ENCODE peak calls at places on chromosomes 1 and 21, in ten cellular contexts. One of them, this sample, is unnamed. For H3K4me1, the result is how much of the 10 kb centered on the place peaks cover.

GRCh38 chr1:35691080-35691479 is 27.6 kb downstream of the C1orf216 start:
- DNase-seq in ovary: no peak
- DNase-seq in tibial artery: no peak
- DNase-seq in lower lobe of right lung: no peak
- DNase-seq in IMR-90: no peak
- DNase-seq in left ventricle myocardium inferior: no peak
- DNase-seq in tibial nerve: no peak
- DNase-seq in PC-3: no peak
- DNase-seq in K562: no peak
- DNase-seq in body of pancreas: no peak
- DNase-seq in this sample: no peak

GRCh38 chr1:62025154-62025553 is 169.5 kb upstream of the L1TD1 start:
- DNase-seq in ovary: no peak
- DNase-seq in tibial artery: no peak
- DNase-seq in lower lobe of right lung: no peak
- DNase-seq in IMR-90: no peak
- DNase-seq in left ventricle myocardium inferior: no peak
- DNase-seq in tibial nerve: no peak
- DNase-seq in PC-3: no peak
- DNase-seq in K562: no peak
- DNase-seq in body of pancreas: no peak
- DNase-seq in this sample: no peak

GRCh38 chr1:62024690-62025089 is 170.0 kb upstream of the L1TD1 start:
- DNase-seq in ovary: no peak
- DNase-seq in tibial artery: no peak
- DNase-seq in lower lobe of right lung: no peak
- DNase-seq in IMR-90: no peak
- DNase-seq in left ventricle myocardium inferior: no peak
- DNase-seq in tibial nerve: no peak
- DNase-seq in PC-3: no peak
- DNase-seq in K562: no peak
- DNase-seq in body of pancreas: no peak
- DNase-seq in this sample: no peak

GRCh38 chr1:16888806-16889178 is 7.0 kb upstream of the RNU1-2 start:
- DNase-seq in ovary: no peak
- DNase-seq in tibial artery: peak
- DNase-seq in lower lobe of right lung: no peak
- DNase-seq in IMR-90: no peak
- DNase-seq in left ventricle myocardium inferior: no peak
- DNase-seq in tibial nerve: no peak
- DNase-seq in PC-3: no peak
- DNase-seq in K562: no peak
- DNase-seq in body of pancreas: peak
- DNase-seq in this sample: peak

GRCh38 chr1:73162576-73162975 is 880.2 kb upstream of the NEGR1 start:
- DNase-seq in ovary: no peak
- DNase-seq in tibial artery: no peak
- DNase-seq in lower lobe of right lung: no peak
- DNase-seq in IMR-90: no peak
- DNase-seq in left ventricle myocardium inferior: no peak
- DNase-seq in tibial nerve: no peak
- DNase-seq in PC-3: no peak
- DNase-seq in K562: no peak
- DNase-seq in body of pancreas: no peak
- DNase-seq in this sample: no peak

GRCh38 chr21:36654341-36654740 is 44.6 kb upstream of the SIM2 start:
- DNase-seq in ovary: no peak
- DNase-seq in tibial artery: no peak
- DNase-seq in lower lobe of right lung: no peak
- DNase-seq in IMR-90: no peak
- DNase-seq in left ventricle myocardium inferior: no peak
- DNase-seq in tibial nerve: no peak
- DNase-seq in PC-3: no peak
- DNase-seq in K562: no peak
- DNase-seq in body of pancreas: no peak
- DNase-seq in this sample: no peak

GRCh38 chr1:117586747-117587478 is 18.9 kb upstream of the TENT5C start:
- DNase-seq in ovary: no peak
- DNase-seq in tibial artery: no peak
- DNase-seq in lower lobe of right lung: no peak
- DNase-seq in IMR-90: no peak
- DNase-seq in left ventricle myocardium inferior: no peak
- DNase-seq in tibial nerve: no peak
- DNase-seq in PC-3: no peak
- DNase-seq in K562: no peak
- DNase-seq in body of pancreas: no peak
- DNase-seq in this sample: no peak

GRCh38 chr1:161198206-161198876 is 513 bp downstream of the ADAMTS4 start:
- DNase-seq in ovary: peak
- DNase-seq in tibial artery: no peak
- DNase-seq in lower lobe of right lung: no peak
- DNase-seq in IMR-90: no peak
- DNase-seq in left ventricle myocardium inferior: peak
- DNase-seq in tibial nerve: no peak
- DNase-seq in PC-3: peak
- DNase-seq in K562: no peak
- DNase-seq in body of pancreas: no peak
- DNase-seq in this sample: no peak

GRCh38 chr1:192587386-192588276 is 12.1 kb downstream of the RGS1 start:
- DNase-seq in ovary: no peak
- DNase-seq in tibial artery: no peak
- DNase-seq in lower lobe of right lung: no peak
- DNase-seq in IMR-90: no peak
- DNase-seq in left ventricle myocardium inferior: no peak
- DNase-seq in tibial nerve: no peak
- DNase-seq in PC-3: no peak
- DNase-seq in K562: no peak
- DNase-seq in body of pancreas: no peak
- DNase-seq in this sample: no peak

GRCh38 chr1:245046310-245046709 is 108.5 kb upstream of the KIF26B start:
- DNase-seq in ovary: no peak
- DNase-seq in tibial artery: no peak
- DNase-seq in lower lobe of right lung: no peak
- DNase-seq in IMR-90: no peak
- DNase-seq in left ventricle myocardium inferior: no peak
- DNase-seq in tibial nerve: no peak
- DNase-seq in PC-3: no peak
- DNase-seq in K562: no peak
- DNase-seq in body of pancreas: peak
- DNase-seq in this sample: no peak

GRCh38 chr1:236284291-236284711 is 2.5 kb upstream of the ERO1B start:
- DNase-seq in ovary: no peak
- DNase-seq in tibial artery: no peak
- DNase-seq in lower lobe of right lung: no peak
- DNase-seq in IMR-90: no peak
- DNase-seq in left ventricle myocardium inferior: no peak
- DNase-seq in tibial nerve: no peak
- DNase-seq in PC-3: no peak
- DNase-seq in K562: no peak
- DNase-seq in body of pancreas: no peak
- DNase-seq in this sample: no peak

GRCh38 chr1:71733121-71733520 is 549.2 kb downstream of the NEGR1 start:
- DNase-seq in ovary: no peak
- DNase-seq in tibial artery: no peak
- DNase-seq in lower lobe of right lung: no peak
- DNase-seq in IMR-90: no peak
- DNase-seq in left ventricle myocardium inferior: no peak
- DNase-seq in tibial nerve: no peak
- DNase-seq in PC-3: no peak
- DNase-seq in K562: no peak
- DNase-seq in body of pancreas: no peak
- DNase-seq in this sample: no peak

GRCh38 chr1:228285661-228286504 is 78.0 kb downstream of the OBSCN start:
- DNase-seq in ovary: peak
- DNase-seq in tibial artery: no peak
- DNase-seq in lower lobe of right lung: peak
- DNase-seq in IMR-90: no peak
- DNase-seq in left ventricle myocardium inferior: no peak
- DNase-seq in tibial nerve: no peak
- DNase-seq in PC-3: no peak
- DNase-seq in K562: no peak
- DNase-seq in body of pancreas: peak
- DNase-seq in this sample: peak

GRCh38 chr1:154190550-154190949 is 1.4 kb downstream of the TPM3 start:
- DNase-seq in ovary: no peak
- DNase-seq in tibial artery: no peak
- DNase-seq in lower lobe of right lung: no peak
- DNase-seq in IMR-90: peak
- DNase-seq in left ventricle myocardium inferior: no peak
- DNase-seq in tibial nerve: no peak
- DNase-seq in PC-3: peak
- DNase-seq in K562: no peak
- DNase-seq in body of pancreas: no peak
- DNase-seq in this sample: no peak

GRCh38 chr1:185111873-185112272 is 44.9 kb downstream of the TRMT1L start:
- DNase-seq in ovary: no peak
- DNase-seq in tibial artery: no peak
- DNase-seq in lower lobe of right lung: no peak
- DNase-seq in IMR-90: no peak
- DNase-seq in left ventricle myocardium inferior: no peak
- DNase-seq in tibial nerve: no peak
- DNase-seq in PC-3: no peak
- DNase-seq in K562: no peak
- DNase-seq in body of pancreas: no peak
- DNase-seq in this sample: no peak

GRCh38 chr1:34176830-34177613 is at the start of gene C1orf94:
- DNase-seq in ovary: no peak
- DNase-seq in tibial artery: no peak
- DNase-seq in lower lobe of right lung: no peak
- DNase-seq in IMR-90: no peak
- DNase-seq in left ventricle myocardium inferior: no peak
- DNase-seq in tibial nerve: no peak
- DNase-seq in PC-3: no peak
- DNase-seq in K562: no peak
- DNase-seq in body of pancreas: no peak
- DNase-seq in this sample: no peak

GRCh38 chr21:37364722-37365121 is 1.9 kb upstream of the DYRK1A start:
- DNase-seq in ovary: no peak
- DNase-seq in tibial artery: no peak
- DNase-seq in lower lobe of right lung: no peak
- DNase-seq in IMR-90: no peak
- DNase-seq in left ventricle myocardium inferior: no peak
- DNase-seq in tibial nerve: no peak
- DNase-seq in PC-3: no peak
- DNase-seq in K562: no peak
- DNase-seq in body of pancreas: no peak
- DNase-seq in this sample: peak

GRCh38 chr21:27831821-27832569 is 865.1 kb upstream of the ADAMTS5 start:
- DNase-seq in ovary: no peak
- DNase-seq in tibial artery: no peak
- DNase-seq in lower lobe of right lung: no peak
- DNase-seq in IMR-90: peak
- DNase-seq in left ventricle myocardium inferior: no peak
- DNase-seq in tibial nerve: no peak
- DNase-seq in PC-3: no peak
- DNase-seq in K562: no peak
- DNase-seq in body of pancreas: no peak
- DNase-seq in this sample: no peak

GRCh38 chr1:39129514-39129913 is 75.0 kb upstream of the MACF1 start:
- DNase-seq in ovary: no peak
- DNase-seq in tibial artery: no peak
- DNase-seq in lower lobe of right lung: no peak
- DNase-seq in IMR-90: peak
- DNase-seq in left ventricle myocardium inferior: no peak
- DNase-seq in tibial nerve: no peak
- DNase-seq in PC-3: peak
- DNase-seq in K562: no peak
- DNase-seq in body of pancreas: no peak
- DNase-seq in this sample: no peak
- H3K4me3 ChIP-seq in ovary: no peak
- H3K4me3 ChIP-seq in tibial artery: no peak
- H3K4me3 ChIP-seq in lower lobe of right lung: no peak
- H3K4me3 ChIP-seq in IMR-90: no peak
- H3K4me3 ChIP-seq in left ventricle myocardium inferior: no peak
- H3K4me3 ChIP-seq in tibial nerve: no peak
- H3K4me3 ChIP-seq in PC-3: no peak
- H3K4me3 ChIP-seq in K562: no peak
- H3K4me3 ChIP-seq in body of pancreas: no peak
- H3K4me3 ChIP-seq in this sample: no peak

GRCh38 chr1:200669314-200670214 is at the start of gene DDX59:
- DNase-seq in ovary: peak
- DNase-seq in tibial artery: peak
- DNase-seq in lower lobe of right lung: peak
- DNase-seq in IMR-90: peak
- DNase-seq in left ventricle myocardium inferior: peak
- DNase-seq in tibial nerve: peak
- DNase-seq in PC-3: peak
- DNase-seq in K562: peak
- DNase-seq in body of pancreas: peak
- DNase-seq in this sample: peak
- TF ChIP-seq CTCF in ovary: no peak
- TF ChIP-seq CTCF in tibial artery: peak
- TF ChIP-seq CTCF in lower lobe of right lung: no peak
- TF ChIP-seq CTCF in IMR-90: no peak
- TF ChIP-seq CTCF in left ventricle myocardium inferior: no peak
- TF ChIP-seq CTCF in tibial nerve: no peak
- TF ChIP-seq CTCF in PC-3: no peak
- TF ChIP-seq CTCF in K562: no peak
- TF ChIP-seq CTCF in body of pancreas: no peak
- TF ChIP-seq CTCF in this sample: no peak

GRCh38 chr1:19480282-19480681 is 5.1 kb downstream of the CAPZB start:
- DNase-seq in ovary: no peak
- DNase-seq in tibial artery: no peak
- DNase-seq in lower lobe of right lung: no peak
- DNase-seq in IMR-90: no peak
- DNase-seq in left ventricle myocardium inferior: no peak
- DNase-seq in tibial nerve: no peak
- DNase-seq in PC-3: no peak
- DNase-seq in K562: no peak
- DNase-seq in body of pancreas: no peak
- DNase-seq in this sample: no peak
- H3K4me1 ChIP-seq in ovary: under half
- H3K4me1 ChIP-seq in tibial artery: half or more
- H3K4me1 ChIP-seq in lower lobe of right lung: half or more
- H3K4me1 ChIP-seq in IMR-90: under half
- H3K4me1 ChIP-seq in left ventricle myocardium inferior: half or more
- H3K4me1 ChIP-seq in tibial nerve: under half
- H3K4me1 ChIP-seq in PC-3: under half
- H3K4me1 ChIP-seq in K562: half or more
- H3K4me1 ChIP-seq in body of pancreas: half or more
- H3K4me1 ChIP-seq in this sample: half or more

DNA sequence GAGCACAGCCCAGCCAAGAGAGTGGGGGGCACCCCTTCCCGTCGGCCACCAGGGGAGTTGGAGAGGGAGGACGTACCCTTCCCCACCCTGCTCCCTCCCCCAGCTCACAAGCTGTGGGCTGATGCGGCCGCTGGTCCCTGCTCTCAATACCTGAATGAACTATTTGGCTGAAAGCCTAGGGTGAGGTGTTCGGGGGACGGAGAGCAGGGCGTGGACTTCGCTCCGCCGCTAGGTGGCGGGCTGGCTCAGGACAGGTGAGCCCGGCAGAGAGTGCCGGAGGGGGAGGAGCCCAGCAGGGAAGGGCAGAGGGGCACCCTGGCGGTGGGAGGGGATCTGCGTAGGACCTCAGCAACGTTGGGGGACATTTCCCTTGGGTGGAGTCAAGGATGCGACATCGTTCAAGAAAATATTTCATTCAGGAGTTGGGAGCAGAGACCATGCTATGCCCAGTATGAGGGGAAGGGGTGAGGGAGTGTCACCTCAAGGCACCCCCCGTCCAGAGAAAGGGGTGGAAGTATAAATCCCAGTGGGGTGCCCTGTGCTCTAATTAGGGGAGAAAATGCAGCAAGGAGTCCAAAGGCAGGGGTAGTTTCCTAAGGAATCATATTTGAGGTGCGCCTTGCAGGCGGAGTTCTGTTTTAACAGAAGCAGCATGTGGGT is 12.0 kb upstream of the RHBG start:
- DNase-seq in ovary: peak
- DNase-seq in tibial artery: no peak
- DNase-seq in lower lobe of right lung: peak
- DNase-seq in IMR-90: no peak
- DNase-seq in left ventricle myocardium inferior: no peak
- DNase-seq in tibial nerve: no peak
- DNase-seq in PC-3: peak
- DNase-seq in K562: peak
- DNase-seq in body of pancreas: peak
- DNase-seq in this sample: peak
- H3K4me3 ChIP-seq in ovary: no peak
- H3K4me3 ChIP-seq in tibial artery: no peak
- H3K4me3 ChIP-seq in lower lobe of right lung: no peak
- H3K4me3 ChIP-seq in IMR-90: no peak
- H3K4me3 ChIP-seq in left ventricle myocardium inferior: no peak
- H3K4me3 ChIP-seq in tibial nerve: no peak
- H3K4me3 ChIP-seq in PC-3: peak
- H3K4me3 ChIP-seq in K562: no peak
- H3K4me3 ChIP-seq in body of pancreas: no peak
- H3K4me3 ChIP-seq in this sample: no peak

This sample was measured in Peyer's patch.